ENCODE peak calls at places on chromosome 18, in seven cellular contexts. D is KBM-7, T is BJ, U is H4, W is smooth muscle cell of the brain vasculature, M is HepG2, X is uterus. J is an unnamed sample.

GRCh38 chr18:23538870-23539269 is 35.6 kb downstream of the RMC1 start:
- DNase-seq in D (no peak), T (no peak), U (no peak), W (no peak), M (no peak), X (no peak), J (no peak)

GRCh38 chr18:57747809-57748680 is 55.1 kb downstream of the ATP8B1 start:
- DNase-seq in D (no peak), T (no peak), U (no peak), W (no peak), M (peak), X (no peak), J (no peak)

GRCh38 chr18:25457196-25457595 is 105.2 kb upstream of the ZNF521 start:
- DNase-seq in D (no peak), T (no peak), U (no peak), W (no peak), M (no peak), X (no peak), J (no peak)

GRCh38 chr18:55085557-55086285 is 126.5 kb upstream of the CCDC68 start:
- DNase-seq in D (no peak), T (no peak), U (no peak), W (no peak), M (no peak), X (no peak), J (peak)

GRCh38 chr18:35247412-35248249 is 6.8 kb downstream of the ZNF397 start:
- DNase-seq in D (peak), T (no peak), U (no peak), W (no peak), M (no peak), X (no peak), J (no peak)

GRCh38 chr18:76572517-76573247 is 77.6 kb upstream of the ZNF516 start:
- DNase-seq in D (no peak), T (no peak), U (no peak), W (no peak), M (peak), X (no peak), J (no peak)

GRCh38 chr18:23871410-23871809 is 143.1 kb upstream of the TTC39C start:
- DNase-seq in D (peak), T (no peak), U (peak), W (no peak), M (no peak), X (no peak), J (peak)

GRCh38 chr18:79583984-79584401 is 95.6 kb upstream of the CTDP1 start:
- DNase-seq in D (no peak), T (no peak), U (no peak), W (no peak), M (no peak), X (no peak), J (no peak)

GRCh38 chr18:63736856-63737255 is 34.1 kb downstream of the SERPINB11 start:
- DNase-seq in D (no peak), T (peak), U (peak), W (no peak), M (no peak), X (no peak), J (no peak)

GRCh38 chr18:32770181-32770650 is 2.6 kb downstream of the KLHL14 start:
- DNase-seq in D (no peak), T (no peak), U (no peak), W (no peak), M (peak), X (peak), J (peak)

GRCh38 chr18:10235553-10235952 is 218.9 kb upstream of the APCDD1 start:
- DNase-seq in D (no peak), T (no peak), U (no peak), W (no peak), M (no peak), X (peak), J (no peak)

GRCh38 chr18:54772081-54772480 is 56.2 kb upstream of the RAB27B start:
- DNase-seq in D (no peak), T (no peak), U (no peak), W (no peak), M (no peak), X (no peak), J (no peak)

GRCh38 chr18:62781893-62782292 is 66.6 kb downstream of the PHLPP1 start:
- DNase-seq in D (no peak), T (peak), U (no peak), W (no peak), M (peak), X (peak), J (no peak)

GRCh38 chr18:64254399-64255093 is 105.7 kb upstream of the LINC00305 start:
- DNase-seq in D (no peak), T (no peak), U (no peak), W (no peak), M (no peak), X (no peak), J (no peak)

GRCh38 chr18:44509048-44509447 is 171.6 kb upstream of the SETBP1 start:
- DNase-seq in D (no peak), T (no peak), U (no peak), W (no peak), M (no peak), X (no peak), J (no peak)

GRCh38 chr18:10234281-10234680 is 220.2 kb upstream of the APCDD1 start:
- DNase-seq in D (no peak), T (no peak), U (no peak), W (no peak), M (no peak), X (peak), J (no peak)

GRCh38 chr18:65725421-65726050 is 25.3 kb upstream of the CDH7 start:
- DNase-seq in D (peak), T (no peak), U (peak), W (no peak), M (peak), X (no peak), J (no peak)

GRCh38 chr18:35581555-35582309 is at the start of gene GALNT1:
- DNase-seq in D (peak), T (no peak), U (no peak), W (no peak), M (no peak), X (peak), J (peak)

GRCh38 chr18:48460929-48461583 is 51.9 kb upstream of the ZBTB7C start:
- DNase-seq in D (no peak), T (no peak), U (no peak), W (no peak), M (no peak), X (no peak), J (no peak)

GRCh38 chr18:13186687-13187086 is 31.9 kb upstream of the LDLRAD4 start:
- DNase-seq in D (no peak), T (no peak), U (no peak), W (no peak), M (no peak), X (no peak), J (no peak)

GRCh38 chr18:46732201-46732600 is 24.7 kb downstream of the ST8SIA5 start:
- DNase-seq in D (no peak), T (no peak), U (no peak), W (no peak), M (no peak), X (no peak), J (no peak)

GRCh38 chr18:56207989-56208388 is 430.4 kb downstream of the TXNL1 start:
- DNase-seq in D (no peak), T (no peak), U (no peak), W (no peak), M (no peak), X (no peak), J (no peak)

J was measured in stimulated activated naive B cell treated with anti-CD40 and anti-IgM and Interleukin-4, amounts not matched to agents 10 μg/mL and 1 μg/mL and 100 μg/mL, for 72 hours.